ENCODE peak calls at places on chromosomes 12 and 14, in four cellular contexts. K is pancreas, S is psoas muscle, X is AG04449. R is an unnamed sample.

GRCh38 chr12:132292328-132293319 is 36.8 kb downstream of the GALNT9 start:
- DNase-seq in K (peak), S (peak), X (no peak), R (no peak)

GRCh38 chr12:122350444-122350843 is 72.0 kb downstream of the CLIP1 start:
- DNase-seq in K (no peak), S (peak), X (no peak), R (no peak)

GRCh38 chr12:89501793-89502192 is 22.8 kb downstream of the GALNT4 start:
- DNase-seq in K (no peak), S (no peak), X (no peak), R (no peak)

GRCh38 chr12:123580772-123581171 is 3.6 kb upstream of the TMED2 start:
- DNase-seq in K (no peak), S (no peak), X (no peak), R (no peak)

GRCh38 chr14:92253381-92253894 is 69.5 kb upstream of the SLC24A4 start:
- DNase-seq in K (no peak), S (no peak), X (no peak), R (no peak)

GRCh38 chr12:22788913-22789312 is 163.9 kb downstream of the ETNK1 start:
- DNase-seq in K (no peak), S (no peak), X (no peak), R (no peak)

GRCh38 chr14:102464006-102464405 is 45.6 kb downstream of the ANKRD9 start:
- DNase-seq in K (no peak), S (no peak), X (no peak), R (no peak)

GRCh38 chr14:33685698-33686097 is 265.2 kb downstream of the EGLN3 start:
- DNase-seq in K (no peak), S (no peak), X (no peak), R (no peak)

GRCh38 chr12:103401421-103401820 is 94.3 kb downstream of the C12orf42 start:
- DNase-seq in K (no peak), S (no peak), X (no peak), R (peak)

GRCh38 chr12:53192531-53193021 is 11.9 kb upstream of the CSAD start:
- DNase-seq in K (no peak), S (no peak), X (no peak), R (no peak)

GRCh38 chr12:19026637-19027508 is 102.7 kb upstream of the PLEKHA5 start:
- DNase-seq in K (no peak), S (no peak), X (no peak), R (no peak)

GRCh38 chr12:131005161-131006035 is 51.7 kb downstream of the ADGRD1 start:
- DNase-seq in K (no peak), S (no peak), X (no peak), R (no peak)

GRCh38 chr14:59632381-59632780 is 55.8 kb upstream of the CCDC175 start:
- DNase-seq in K (no peak), S (no peak), X (no peak), R (no peak)

GRCh38 chr14:100902295-100902694 is 1.2 kb downstream of the RTL1 start:
- DNase-seq in K (peak), S (no peak), X (no peak), R (no peak)

GRCh38 chr12:125194999-125195398 is 129.8 kb downstream of the AACS start:
- DNase-seq in K (no peak), S (no peak), X (no peak), R (no peak)

GRCh38 chr12:128654462-128654861 is 169.3 kb downstream of the SLC15A4 start:
- DNase-seq in K (no peak), S (no peak), X (no peak), R (no peak)

GRCh38 chr12:57797938-57798337 is 15.4 kb downstream of the TSFM start:
- DNase-seq in K (no peak), S (no peak), X (no peak), R (no peak)

GRCh38 chr12:57793920-57794319 is 11.3 kb downstream of the TSFM start:
- DNase-seq in K (no peak), S (no peak), X (peak), R (no peak)

GRCh38 chr12:57795354-57795753 is 12.8 kb downstream of the TSFM start:
- DNase-seq in K (no peak), S (no peak), X (no peak), R (no peak)

GRCh38 chr12:57800965-57801364 is 17.6 kb downstream of the AVIL start:
- DNase-seq in K (no peak), S (no peak), X (no peak), R (no peak)

DNA sequence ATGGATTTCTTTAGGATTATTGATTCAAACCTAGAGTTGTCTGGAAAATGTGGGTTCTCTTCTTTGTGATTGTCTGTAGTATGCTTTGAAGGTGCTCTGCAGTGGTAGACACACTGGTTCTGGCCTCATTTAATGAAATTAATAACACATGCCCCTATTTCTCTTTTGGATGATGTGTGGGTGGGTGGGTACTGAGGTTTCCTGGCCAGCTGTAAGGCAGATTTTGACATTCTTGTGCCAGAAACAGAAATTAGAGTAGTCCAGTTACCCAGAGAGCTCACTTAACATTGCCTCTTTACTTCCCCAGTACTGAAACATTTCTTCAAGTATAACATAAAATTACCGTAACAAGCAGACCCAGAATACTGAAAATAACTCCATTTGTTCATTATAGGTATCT is 14.4 kb downstream of the TSFM start:
- DNase-seq in K (no peak), S (no peak), X (no peak), R (no peak)
- H3K4me3 ChIP-seq in K (no peak), S (no peak), X (no peak), R (no peak)

GRCh38 chr14:94907626-94908261 is 137.8 kb upstream of the GSC start:
- DNase-seq in K (no peak), S (no peak), X (no peak), R (no peak)
- H3K4me3 ChIP-seq in K (no peak), S (peak), X (no peak), R (no peak)

GRCh38 chr12:43551271-43551970 is 582 bp downstream of the ADAMTS20 start:
- DNase-seq in K (no peak), S (no peak), X (no peak), R (no peak)
- H3K4me3 ChIP-seq in K (no peak), S (peak), X (peak), R (no peak)

GRCh38 chr14:99268776-99269510 is 3.1 kb downstream of the BCL11B start:
- DNase-seq in K (no peak), S (no peak), X (no peak), R (no peak)

GRCh38 chr14:99267871-99268775 is 3.9 kb downstream of the BCL11B start:
- DNase-seq in K (no peak), S (no peak), X (no peak), R (no peak)

GRCh38 chr14:99265571-99265970 is 6.4 kb downstream of the BCL11B start:
- DNase-seq in K (no peak), S (no peak), X (no peak), R (no peak)

GRCh38 chr14:99264691-99265090 is 7.3 kb downstream of the BCL11B start:
- DNase-seq in K (no peak), S (no peak), X (no peak), R (no peak)

DNA sequence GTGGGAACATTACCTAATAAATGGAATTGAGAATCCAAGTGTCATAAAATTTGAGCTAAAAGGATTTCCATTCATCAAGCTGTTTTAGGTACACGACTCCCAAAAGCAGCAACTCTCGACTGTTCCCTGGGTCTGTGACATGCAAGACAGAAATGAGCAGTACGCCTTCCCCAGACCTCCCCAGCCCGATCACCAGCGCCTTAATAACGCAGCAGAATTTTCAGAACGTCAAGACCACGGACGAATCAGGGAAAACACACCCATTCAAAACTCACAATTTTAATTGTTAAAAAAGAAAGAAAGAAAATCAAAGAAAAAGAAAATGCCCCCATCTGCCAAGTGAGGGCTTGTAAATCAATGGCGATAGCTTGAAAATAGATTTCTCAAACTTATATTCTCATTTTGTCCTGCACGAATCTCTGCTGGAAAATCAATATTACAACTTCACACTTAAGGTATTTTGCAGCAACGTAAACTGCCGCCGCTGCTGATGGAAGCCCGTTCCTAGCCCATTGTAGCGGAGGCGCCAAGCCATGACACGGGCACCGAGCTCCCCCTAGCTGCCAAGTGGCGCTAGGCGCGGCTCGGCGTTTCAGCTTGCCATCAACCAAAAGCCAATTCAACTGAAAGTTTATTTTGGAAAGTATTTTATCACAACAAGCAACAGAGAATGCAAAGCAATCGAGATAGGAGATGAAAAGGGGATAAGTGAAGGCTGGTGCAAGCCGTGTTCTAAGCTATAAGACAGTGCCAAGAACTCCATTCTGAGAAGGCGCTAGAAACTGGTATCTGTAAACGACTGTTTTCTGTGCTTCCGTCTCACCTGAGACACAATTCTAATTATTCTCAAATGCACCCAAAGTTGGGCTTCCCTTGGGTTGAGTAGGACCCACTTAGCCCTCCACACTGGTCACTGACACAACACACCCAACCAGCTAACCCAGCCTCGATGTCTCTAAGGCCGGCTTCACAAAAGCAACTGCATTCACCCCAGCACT is 5.5 kb downstream of the BCL11B start:
- DNase-seq in K (peak), S (peak), X (peak), R (peak)
- H3K4me3 ChIP-seq in K (no peak), S (no peak), X (no peak), R (no peak)

GRCh38 chr14:64704145-64704742 is at the start of gene PLEKHG3:
- DNase-seq in K (peak), S (peak), X (no peak), R (peak)
- H3K4me3 ChIP-seq in K (peak), S (peak), X (peak), R (peak)

GRCh38 chr14:73125169-73125588 is 11.1 kb upstream of the PSEN1 start:
- DNase-seq in K (no peak), S (no peak), X (no peak), R (no peak)
- H3K4me3 ChIP-seq in K (no peak), S (no peak), X (no peak), R (no peak)

R was measured in Caco-2.